ENCODE peak calls at places on chromosomes 1 and 21, in seven cellular contexts. Z, A, H, C, N, J and M are unnamed samples.

GRCh38 chr1:117659565-117660264 is 53.9 kb downstream of the TENT5C start:
- DNase-seq in Z (no peak), A (no peak), H (no peak), C (no peak), N (no peak), J (no peak), M (no peak)

GRCh38 chr1:175195281-175195680 is 2.7 kb upstream of the KIAA0040 start:
- DNase-seq in Z (no peak), A (no peak), H (no peak), C (no peak), N (no peak), J (no peak), M (no peak)

GRCh38 chr1:22876359-22877111 is 96.1 kb downstream of the LACTBL1 start:
- DNase-seq in Z (no peak), A (peak; percentile 72), H (peak; percentile 74), C (peak; percentile 20), N (no peak), J (no peak), M (peak; percentile 31)

GRCh38 chr1:12426030-12426429 is 192.0 kb downstream of the DHRS3 start:
- DNase-seq in Z (no peak), A (no peak), H (peak; percentile 28), C (no peak), N (no peak), J (no peak), M (no peak)

GRCh38 chr1:30533141-30533540 is 190.2 kb downstream of the MATN1 start:
- DNase-seq in Z (no peak), A (no peak), H (no peak), C (no peak), N (peak; percentile 68), J (no peak), M (no peak)

GRCh38 chr1:112093372-112093694 is 103.9 kb upstream of the KCND3 start:
- DNase-seq in Z (no peak), A (no peak), H (no peak), C (no peak), N (peak; percentile 7), J (no peak), M (no peak)

GRCh38 chr1:7705048-7705907 is 65.8 kb upstream of the VAMP3 start:
- DNase-seq in Z (peak; percentile 40), A (no peak), H (no peak), C (peak; percentile 18), N (no peak), J (no peak), M (no peak)

GRCh38 chr1:211714154-211714553 is 38.7 kb upstream of the NEK2 start:
- DNase-seq in Z (no peak), A (no peak), H (no peak), C (no peak), N (no peak), J (no peak), M (no peak)

GRCh38 chr1:81912383-81912782 is 111.6 kb downstream of the ADGRL2 start:
- DNase-seq in Z (no peak), A (no peak), H (no peak), C (no peak), N (no peak), J (peak; percentile 74), M (peak; percentile 92)

GRCh38 chr1:181479137-181479745 is 4.1 kb upstream of the CACNA1E start:
- DNase-seq in Z (no peak), A (peak; percentile 65), H (peak; percentile 59), C (peak; percentile 43), N (no peak), J (peak; percentile 62), M (peak; percentile 69)

GRCh38 chr1:51627672-51628071 is 10.8 kb downstream of the OSBPL9 start:
- DNase-seq in Z (no peak), A (peak; percentile 55), H (peak; percentile 29), C (no peak), N (no peak), J (no peak), M (peak; percentile 54)

GRCh38 chr1:210898473-210898872 is 235.5 kb downstream of the KCNH1 start:
- DNase-seq in Z (no peak), A (no peak), H (no peak), C (no peak), N (no peak), J (no peak), M (no peak)

GRCh38 chr1:233045591-233045990 is 95.2 kb downstream of the NTPCR start:
- DNase-seq in Z (no peak), A (peak; percentile 17), H (no peak), C (no peak), N (no peak), J (no peak), M (no peak)

GRCh38 chr1:66343569-66344325 is 190.2 kb upstream of the SGIP1 start:
- DNase-seq in Z (no peak), A (no peak), H (no peak), C (no peak), N (no peak), J (no peak), M (no peak)

GRCh38 chr21:32587651-32588050 is 2.3 kb upstream of the TCP10L start:
- DNase-seq in Z (no peak), A (no peak), H (no peak), C (no peak), N (no peak), J (no peak), M (no peak)

GRCh38 chr1:9196129-9197040 is 38.2 kb upstream of the H6PD start:
- DNase-seq in Z (peak; percentile 25), A (peak; percentile 45), H (peak; percentile 89), C (peak; percentile 64), N (no peak), J (peak; percentile 31), M (peak; percentile 61)

GRCh38 chr1:116667577-116668105 is at the start of gene IGSF3:
- DNase-seq in Z (peak; percentile 13), A (no peak), H (peak; percentile 25), C (peak; percentile 65), N (peak; percentile 87), J (peak; percentile 27), M (peak; percentile 58)

GRCh38 chr21:17270234-17270633 is 242.6 kb upstream of the CXADR start:
- DNase-seq in Z (no peak), A (peak; percentile 45), H (peak; percentile 65), C (no peak), N (no peak), J (peak; percentile 46), M (peak; percentile 41)

GRCh38 chr1:156434976-156435550 is 65.5 kb downstream of the MEF2D start:
- DNase-seq in Z (no peak), A (no peak), H (no peak), C (no peak), N (no peak), J (no peak), M (no peak)